ENCODE peak calls at places on chromosomes 4 and X, in six cellular contexts. B is foreskin fibroblast, R is GM23338, H is SK-N-SH, Y is fibroblast of mammary gland, D is NB4. W is an unnamed sample.

GRCh38 chr4:130814896-130815295 is 1718.9 kb downstream of the C4orf33 start:
- DNase-seq in B (no peak), R (no peak), Y (no peak), D (no peak), H (no peak), W (no peak)

GRCh38 chr4:37463457-37463856 is 218.9 kb downstream of the NWD2 start:
- DNase-seq in R (peak; percentile 60), H (no peak), B (no peak), D (no peak), Y (no peak), W (no peak)

GRCh38 chr4:142396279-142396678 is 449.8 kb downstream of the INPP4B start:
- DNase-seq in B (peak; percentile 56), H (no peak), Y (peak; percentile 63), D (no peak), R (no peak), W (peak; percentile 48)

GRCh38 chr4:156109943-156110925 is 156.6 kb upstream of the CTSO start:
- DNase-seq in B (peak; percentile 35), H (no peak), D (peak; percentile 55), Y (peak; percentile 70), R (peak; percentile 72), W (peak; percentile 84)

GRCh38 chr4:54318904-54319303 is 89.8 kb downstream of the PDGFRA start:
- DNase-seq in Y (peak; percentile 62), R (peak; percentile 84), H (peak; percentile 45), D (peak; percentile 66), B (peak; percentile 12), W (peak; percentile 79)

GRCh38 chrX:54495814-54496516 is at the start of gene FGD1:
- DNase-seq in Y (peak; percentile 47), R (peak; percentile 79), B (no peak), H (peak; percentile 92), D (peak; percentile 17), W (peak; percentile 52)

GRCh38 chrX:102975016-102975415 is 37.9 kb downstream of the RAB40AL start:
- DNase-seq in R (no peak), Y (no peak), H (no peak), D (no peak), B (no peak), W (peak; percentile 6)

GRCh38 chrX:115602729-115603389 is 41.9 kb downstream of the PLS3 start:
- DNase-seq in H (no peak), D (no peak), Y (no peak), B (no peak), R (no peak), W (no peak)

GRCh38 chr4:105022811-105023667 is 123.6 kb upstream of the TET2 start:
- DNase-seq in Y (peak; percentile 39), H (no peak), B (no peak), R (no peak), D (peak; percentile 84), W (peak; percentile 75)

GRCh38 chrX:14698770-14699169 is 169.4 kb downstream of the GLRA2 start:
- DNase-seq in R (no peak), H (no peak), Y (no peak), B (no peak), D (no peak), W (no peak)

GRCh38 chr4:147822128-147822527 is 90.2 kb downstream of the ARHGAP10 start:
- DNase-seq in H (no peak), B (peak; percentile 86), D (no peak), R (no peak), Y (peak; percentile 88), W (peak; percentile 98)

GRCh38 chr4:57501715-57502114 is 391.5 kb upstream of the IGFBP7 start:
- DNase-seq in D (no peak), B (no peak), H (no peak), Y (peak; percentile 29), R (peak; percentile 17), W (peak; percentile 19)

GRCh38 chr4:185640809-185641675 is 105.7 kb upstream of the PDLIM3 start:
- DNase-seq in R (peak; percentile 85), B (peak; percentile 18), Y (peak; percentile 83), D (peak; percentile 57), H (peak; percentile 50), W (peak; percentile 89)

GRCh38 chr4:7962609-7963508 is 23.2 kb upstream of the AFAP1 start:
- DNase-seq in B (no peak), Y (no peak), R (no peak), D (no peak), H (no peak), W (no peak)

GRCh38 chr4:113541933-113542332 is 219.6 kb downstream of the CAMK2D start:
- DNase-seq in B (no peak), R (no peak), Y (no peak), H (no peak), D (no peak), W (peak; percentile 26)

GRCh38 chr4:78032446-78032845 is 24.7 kb upstream of the FRAS1 start:
- DNase-seq in D (no peak), R (peak; percentile 55), B (no peak), Y (no peak), H (peak; percentile 34), W (no peak)

GRCh38 chrX:45445745-45446412 is 245.2 kb upstream of the DIPK2B start:
- DNase-seq in H (no peak), B (peak; percentile 67), Y (peak; percentile 90), R (no peak), D (peak; percentile 35), W (peak; percentile 72)

GRCh38 chr4:89024051-89024675 is 32.8 kb downstream of the FAM13A start:
- DNase-seq in Y (peak; percentile 87), D (peak; percentile 74), H (peak; percentile 62), B (peak; percentile 57), R (peak; percentile 89), W (peak; percentile 86)

GRCh38 chr4:102823897-102824296 is 3.5 kb downstream of the UBE2D3 start:
- DNase-seq in D (no peak), B (no peak), R (no peak), H (no peak), Y (peak; percentile 35), W (no peak)

GRCh38 chrX:109830157-109830703 is 97.2 kb upstream of the ACSL4 start:
- DNase-seq in D (peak; percentile 16), Y (no peak), B (no peak), R (no peak), H (no peak), W (no peak)

GRCh38 chr4:54423066-54423465 is 194.0 kb downstream of the PDGFRA start:
- DNase-seq in H (no peak), D (no peak), Y (peak; percentile 86), B (peak; percentile 74), R (no peak), W (no peak)

GRCh38 chr4:123350191-123350544 is 46.4 kb upstream of the SPRY1 start:
- DNase-seq in R (peak; percentile 79), H (no peak), B (no peak), D (peak; percentile 56), Y (peak; percentile 18), W (peak; percentile 46)

GRCh38 chrX:103309860-103310591 is 764 bp downstream of the BEX2 start:
- DNase-seq in H (peak; percentile 56), B (no peak), D (no peak), Y (no peak), R (peak; percentile 33), W (no peak)

GRCh38 chr4:152278505-152279301 is 257.2 kb downstream of the FBXW7 start:
- DNase-seq in H (no peak), Y (no peak), D (no peak), R (peak; percentile 55), B (no peak), W (no peak)

GRCh38 chr4:56907009-56907408 is 691 bp upstream of the REST start:
- DNase-seq in H (peak; percentile 22), D (peak; percentile 16), R (peak; percentile 48), Y (no peak), B (no peak), W (no peak)

GRCh38 chr4:144504853-144505252 is 141.1 kb upstream of the HHIP start:
- DNase-seq in Y (no peak), B (no peak), H (no peak), D (no peak), R (no peak), W (no peak)

GRCh38 chr4:14864365-14864762 is 137.9 kb upstream of the CPEB2 start:
- DNase-seq in B (no peak), H (no peak), D (peak; percentile 21), R (no peak), Y (no peak), W (no peak)

GRCh38 chr4:14865804-14866203 is 136.5 kb upstream of the CPEB2 start:
- DNase-seq in B (no peak), H (no peak), D (no peak), R (no peak), Y (no peak), W (peak; percentile 48)

GRCh38 chr4:14864967-14865366 is 137.3 kb upstream of the CPEB2 start:
- DNase-seq in R (no peak), Y (no peak), B (no peak), H (no peak), D (no peak), W (no peak)

GRCh38 chr4:14862881-14863280 is 139.4 kb upstream of the CPEB2 start:
- DNase-seq in H (no peak), R (peak; percentile 36), B (no peak), D (no peak), Y (no peak), W (no peak)

DNA sequence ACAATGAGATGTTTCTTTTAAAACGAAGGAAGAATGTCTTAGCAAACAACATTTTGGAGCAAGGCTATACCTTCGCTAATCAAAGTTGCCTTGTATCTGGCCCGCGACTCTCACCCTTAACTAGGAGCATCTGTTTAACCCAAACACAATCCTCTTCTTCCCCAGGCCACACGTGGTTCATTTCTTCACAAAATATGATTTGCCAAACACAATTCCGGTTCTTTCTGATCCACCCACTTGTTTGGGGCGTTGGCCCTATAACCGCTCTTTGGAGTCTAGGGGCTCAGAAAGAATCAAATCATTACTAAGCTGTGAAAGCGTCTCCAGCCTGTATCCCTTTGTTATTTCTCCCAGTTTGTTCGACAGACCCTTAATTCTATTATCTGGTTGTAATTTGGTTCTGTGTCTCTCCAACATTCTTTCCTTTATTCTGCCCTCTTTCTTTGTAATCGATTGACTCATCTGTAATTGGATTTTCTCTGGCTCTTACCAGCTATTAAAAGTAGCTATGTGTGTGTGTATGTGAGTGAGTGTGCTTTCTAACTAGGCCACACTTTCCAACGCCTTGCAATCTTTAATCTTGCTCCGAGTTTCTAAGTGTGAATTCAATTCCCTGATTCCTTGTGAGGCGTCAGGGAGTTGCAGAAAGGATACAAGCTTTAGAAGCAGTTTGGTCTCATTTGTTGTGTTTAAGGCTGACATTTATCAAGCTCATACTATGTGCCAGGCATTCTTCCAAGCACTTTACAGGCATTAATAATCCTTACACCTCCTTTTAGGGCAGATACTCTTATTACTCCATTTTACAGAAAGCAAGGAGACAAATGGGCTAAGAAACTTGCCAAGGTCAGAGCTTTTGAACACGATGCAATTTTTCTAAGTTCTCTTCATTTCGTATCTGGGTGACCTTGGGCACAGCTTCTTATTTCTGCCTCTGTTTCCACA is 138.6 kb upstream of the CPEB2 start:
- DNase-seq in R (no peak), H (no peak), B (no peak), Y (peak; percentile 25), D (no peak), W (no peak)
- H3K4me3 ChIP-seq in R (no peak overlapping the region), H (no peak overlapping the region), B (no peak overlapping the region), Y (no peak overlapping the region), D (no peak overlapping the region), W (no peak overlapping the region)

GRCh38 chr4:17347445-17347844 is 164.4 kb downstream of the QDPR start:
- DNase-seq in R (peak; percentile 81), H (peak; percentile 46), B (no peak), D (peak; percentile 54), Y (peak; percentile 54), W (peak; percentile 56)
- TF ChIP-seq CTCF in R (peak; percentile 84), H (peak; percentile 66), B (peak; percentile 62), D (peak; percentile 82), Y (peak; percentile 70), W (peak; percentile 60)

GRCh38 chrX:112841820-112842157 is 1.2 kb upstream of the AMOT start:
- DNase-seq in Y (no peak), B (no peak), R (no peak), D (no peak), H (no peak), W (no peak)
- H3K4me3 ChIP-seq in Y (peak overlapping the region; percentile 38), B (peak overlapping the region; percentile 72), R (peak overlapping the region; percentile 76), D (no peak overlapping the region), H (peak overlapping the region; percentile 38), W (peak overlapping the region; percentile 36)

GRCh38 chrX:11460347-11460746 is 167.1 kb downstream of the AMELX start:
- DNase-seq in Y (peak; percentile 17), H (no peak), D (no peak), B (no peak), R (peak; percentile 4), W (no peak)
- TF ChIP-seq CTCF in Y (peak; percentile 22), H (peak; percentile 26), D (no peak), B (no peak), R (peak; percentile 10), W (peak; percentile 4)

W was measured in cardiac fibroblast.